ENCODE peak calls at places on chromosomes 3 and 15, in ten cellular contexts. D is mucosa of gallbladder, I is activated B cell treated with CpG ODN at 0.5 μM for 24 hours, L is lower lobe of right lung, Y is endothelial cell, F is AML-193, O is AG09319, K is HuH-7, H is Peyer's patch, U is A172. W is an unnamed sample.

GRCh38 chr3:69649120-69649519 is 90.1 kb upstream of the MITF start:
- DNase-seq in D (no peak), I (no peak), L (no peak), Y (no peak), F (no peak), O (no peak), K (no peak), H (no peak), U (peak; percentile 57), W (no peak)

GRCh38 chr15:51232581-51232980 is 105.8 kb downstream of the CYP19A1 start:
- DNase-seq in D (no peak), I (no peak), L (no peak), Y (no peak), F (no peak), O (no peak), K (no peak), H (no peak), U (no peak), W (no peak)

GRCh38 chr3:12461097-12461649 is 23.1 kb upstream of the TSEN2 start:
- DNase-seq in D (no peak), I (no peak), L (no peak), Y (no peak), F (no peak), O (no peak), K (no peak), H (no peak), U (peak; percentile 52), W (no peak)

GRCh38 chr3:73029321-73029796 is 32.1 kb upstream of the EBLN2 start:
- DNase-seq in D (no peak), I (no peak), L (no peak), Y (no peak), F (no peak), O (peak; percentile 20), K (no peak), H (no peak), U (peak; percentile 77), W (peak; percentile 45)

GRCh38 chr15:77871838-77872371 is 205.6 kb downstream of the TBC1D2B start:
- DNase-seq in D (no peak), I (no peak), L (peak; percentile 30), Y (peak; percentile 26), F (no peak), O (no peak), K (peak; percentile 36), H (no peak), U (no peak), W (no peak)

GRCh38 chr3:149586871-149587270 is 71.0 kb downstream of the WWTR1 start:
- DNase-seq in D (no peak), I (no peak), L (no peak), Y (no peak), F (no peak), O (no peak), K (no peak), H (no peak), U (peak; percentile 74), W (peak; percentile 32)

GRCh38 chr15:25712192-25712960 is 150.8 kb downstream of the ATP10A start:
- DNase-seq in D (no peak), I (no peak), L (no peak), Y (no peak), F (no peak), O (no peak), K (no peak), H (no peak), U (no peak), W (no peak)

GRCh38 chr15:101578443-101578894 is 73.7 kb downstream of the TM2D3 start:
- DNase-seq in D (peak; percentile 42), I (no peak), L (no peak), Y (peak; percentile 30), F (peak; percentile 29), O (no peak), K (peak; percentile 89), H (peak; percentile 56), U (no peak), W (peak; percentile 48)

GRCh38 chr3:36521007-36521379 is 140.7 kb downstream of the STAC start:
- DNase-seq in D (no peak), I (no peak), L (no peak), Y (no peak), F (no peak), O (no peak), K (no peak), H (no peak), U (no peak), W (no peak)

GRCh38 chr3:52845157-52845556 is 10.3 kb upstream of the MUSTN1 start:
- DNase-seq in D (peak; percentile 31), I (no peak), L (no peak), Y (no peak), F (no peak), O (no peak), K (peak; percentile 19), H (peak; percentile 51), U (no peak), W (no peak)

GRCh38 chr15:101458908-101459578 is 30.5 kb downstream of the PCSK6 start:
- DNase-seq in D (no peak), I (no peak), L (no peak), Y (peak; percentile 13), F (no peak), O (no peak), K (peak; percentile 77), H (no peak), U (no peak), W (no peak)

GRCh38 chr3:140093742-140094141 is 158.8 kb downstream of the CLSTN2 start:
- DNase-seq in D (peak; percentile 67), I (no peak), L (no peak), Y (no peak), F (no peak), O (peak; percentile 39), K (no peak), H (no peak), U (peak; percentile 82), W (peak; percentile 90)

GRCh38 chr3:120160050-120160449 is 65.8 kb upstream of the GSK3B start:
- DNase-seq in D (peak; percentile 51), I (no peak), L (peak; percentile 78), Y (no peak), F (peak; percentile 16), O (peak; percentile 99), K (peak; percentile 50), H (peak; percentile 48), U (peak; percentile 79), W (peak; percentile 86)

GRCh38 chr3:55485208-55485791 is 1.8 kb downstream of the WNT5A start:
- DNase-seq in D (peak; percentile 68), I (no peak), L (peak; percentile 84), Y (peak; percentile 90), F (no peak), O (peak; percentile 82), K (peak; percentile 67), H (peak; percentile 77), U (peak; percentile 72), W (peak; percentile 78)

GRCh38 chr15:100310511-100310910 is 31.3 kb downstream of the ADAMTS17 start:
- DNase-seq in D (no peak), I (no peak), L (no peak), Y (no peak), F (no peak), O (no peak), K (no peak), H (no peak), U (no peak), W (no peak)

GRCh38 chr15:64732156-64732860 is 43.1 kb downstream of the RBPMS2 start:
- DNase-seq in D (no peak), I (no peak), L (no peak), Y (no peak), F (no peak), O (no peak), K (no peak), H (no peak), U (no peak), W (no peak)

GRCh38 chr3:157166559-157166958 is 6.6 kb upstream of the CCNL1 start:
- DNase-seq in D (no peak), I (no peak), L (no peak), Y (no peak), F (no peak), O (no peak), K (no peak), H (no peak), U (no peak), W (no peak)

GRCh38 chr3:63279000-63279366 is 875 bp downstream of the SYNPR start:
- DNase-seq in D (no peak), I (no peak), L (no peak), Y (peak; percentile 19), F (no peak), O (no peak), K (no peak), H (no peak), U (no peak), W (no peak)

GRCh38 chr3:10845839-10846656 is 30.0 kb downstream of the SLC6A11 start:
- DNase-seq in D (no peak), I (no peak), L (no peak), Y (no peak), F (no peak), O (no peak), K (no peak), H (no peak), U (no peak), W (no peak)

GRCh38 chr3:98733055-98733777 is 29.9 kb upstream of the ST3GAL6 start:
- DNase-seq in D (no peak), I (no peak), L (peak; percentile 67), Y (peak; percentile 42), F (no peak), O (no peak), K (peak; percentile 49), H (no peak), U (peak; percentile 13), W (peak; percentile 33)